ENCODE peak calls at places on chromosomes 7 and 10, in eight cellular contexts. S is mucosa of descending colon, O is RWPE1, T is A549, K is AG10803, L is kidney epithelial cell, Q is choroid plexus epithelial cell, P is lung. W is an unnamed sample.

GRCh38 chr7:51022821-51023220 is 240.1 kb upstream of the GRB10 start:
- DNase-seq in Q (no peak), O (no peak), L (no peak), S (no peak), T (no peak), P (no peak), K (no peak), W (no peak)

GRCh38 chr7:135658564-135658963 is 3.8 kb upstream of the STMP1 start:
- DNase-seq in T (no peak), O (no peak), L (no peak), P (no peak), S (no peak), Q (no peak), K (no peak), W (no peak)

GRCh38 chr7:139121-139520 is 53.2 kb upstream of the FAM20C start:
- DNase-seq in L (no peak), T (no peak), O (no peak), S (no peak), Q (no peak), P (no peak), K (no peak), W (no peak)

GRCh38 chr7:27204851-27205322 is 5.0 kb upstream of the HOXA13 start:
- DNase-seq in O (no peak), P (no peak), L (no peak), K (peak), T (no peak), Q (no peak), S (no peak), W (no peak)

GRCh38 chr7:1663857-1664651 is 6.0 kb upstream of the ELFN1 start:
- DNase-seq in S (peak), O (no peak), Q (no peak), K (no peak), L (no peak), P (no peak), T (no peak), W (no peak)

GRCh38 chr10:61565819-61566560 is 96.7 kb upstream of the CABCOCO1 start:
- DNase-seq in Q (no peak), T (no peak), P (no peak), L (no peak), K (no peak), S (no peak), O (no peak), W (no peak)

GRCh38 chr10:48478469-48478868 is 126.4 kb downstream of the ARHGAP22 start:
- DNase-seq in K (no peak), T (no peak), L (no peak), P (no peak), O (no peak), Q (no peak), S (no peak), W (no peak)

GRCh38 chr7:12674861-12675260 is 12.6 kb upstream of the ARL4A start:
- DNase-seq in L (no peak), Q (peak), S (no peak), O (no peak), T (no peak), P (peak), K (peak), W (peak)

GRCh38 chr7:96638669-96639068 is 71.0 kb downstream of the SEM1 start:
- DNase-seq in L (no peak), S (no peak), T (no peak), O (no peak), Q (no peak), K (no peak), P (no peak), W (no peak)

GRCh38 chr10:80585812-80586211 is 48.1 kb downstream of the SH2D4B start:
- DNase-seq in S (no peak), Q (no peak), L (no peak), K (no peak), O (no peak), T (no peak), P (no peak), W (no peak)

GRCh38 chr7:119908948-119909347 is 364.0 kb upstream of the KCND2 start:
- DNase-seq in Q (no peak), S (no peak), K (no peak), L (no peak), P (no peak), O (no peak), T (no peak), W (no peak)

GRCh38 chr7:29405891-29406290 is 157.7 kb upstream of the PRR15 start:
- DNase-seq in T (no peak), Q (no peak), S (no peak), P (no peak), L (no peak), K (no peak), O (no peak), W (no peak)

GRCh38 chr7:68691261-68692216 is 906.7 kb upstream of the AUTS2 start:
- DNase-seq in S (no peak), T (peak), Q (peak), L (peak), K (peak), O (no peak), P (no peak), W (no peak)

GRCh38 chr7:42222119-42222518 is 14.9 kb downstream of the GLI3 start:
- DNase-seq in P (no peak), S (no peak), O (peak), K (no peak), Q (no peak), L (no peak), T (no peak), W (no peak)

GRCh38 chr10:115572740-115573455 is 479.7 kb downstream of the ATRNL1 start:
- DNase-seq in L (no peak), Q (no peak), O (peak), P (no peak), K (no peak), T (peak), S (no peak), W (no peak)

GRCh38 chr7:32043688-32044087 is 26.5 kb downstream of the PDE1C start:
- DNase-seq in T (peak), P (no peak), L (peak), O (no peak), Q (no peak), S (no peak), K (peak), W (peak)

GRCh38 chr10:35378547-35379210 is 42.4 kb downstream of the CCNY start:
- DNase-seq in L (no peak), T (no peak), S (no peak), K (no peak), O (no peak), Q (peak), P (no peak), W (peak)

GRCh38 chr7:1706721-1707613 is 36.9 kb downstream of the ELFN1 start:
- DNase-seq in P (no peak), S (no peak), L (no peak), O (no peak), K (no peak), Q (no peak), T (no peak), W (no peak)

GRCh38 chr10:94738588-94738987 is 23.9 kb upstream of the CYP2C19 start:
- DNase-seq in S (no peak), L (no peak), K (no peak), O (no peak), Q (no peak), P (no peak), T (no peak), W (no peak)

GRCh38 chr10:100470367-100470766 is 7.6 kb downstream of the WNT8B start:
- DNase-seq in Q (no peak), S (no peak), L (no peak), T (no peak), K (peak), O (peak), P (no peak), W (peak)

GRCh38 chr7:51950811-51951210 is 634.2 kb upstream of the COBL start:
- DNase-seq in P (no peak), Q (peak), K (no peak), S (no peak), L (peak), O (no peak), T (no peak), W (no peak)

GRCh38 chr10:133438711-133439273 is 14.4 kb upstream of the SPRN start:
- DNase-seq in P (peak), L (no peak), K (no peak), T (no peak), S (no peak), O (peak), Q (peak), W (peak)

GRCh38 chr7:30911561-30911969 is at the start of gene AQP1:
- DNase-seq in P (peak), K (peak), O (no peak), Q (peak), S (peak), T (no peak), L (no peak), W (no peak)

GRCh38 chr10:46026106-46026505 is 4.3 kb downstream of the NCOA4 start:
- DNase-seq in Q (no peak), S (no peak), L (no peak), O (no peak), K (peak), T (no peak), P (no peak), W (peak)

GRCh38 chr7:18961997-18962396 is 155.4 kb downstream of the TWIST1 start:
- DNase-seq in Q (peak), P (no peak), K (peak), L (no peak), T (no peak), S (no peak), O (no peak), W (peak)

GRCh38 chr7:150388709-150389531 is 9.8 kb downstream of the ZNF775 start:
- DNase-seq in P (peak), S (peak), Q (peak), T (no peak), K (peak), O (no peak), L (no peak), W (peak)

GRCh38 chr7:72781161-72781560 is 46.8 kb downstream of the TYW1B start:
- DNase-seq in K (no peak), S (no peak), L (no peak), Q (no peak), O (no peak), T (no peak), P (no peak), W (no peak)

GRCh38 chr7:101673315-101673714 is 44.2 kb upstream of the MYL10 start:
- DNase-seq in L (no peak), O (no peak), S (no peak), K (no peak), T (no peak), P (no peak), Q (no peak), W (no peak)

GRCh38 chr10:17229967-17230682 is 2.1 kb downstream of the VIM start:
- DNase-seq in L (no peak), P (peak), S (peak), K (peak), T (peak), Q (peak), O (peak), W (peak)

GRCh38 chr7:711967-712600 is 14.4 kb upstream of the DNAAF5 start:
- DNase-seq in K (no peak), S (no peak), T (no peak), Q (no peak), O (no peak), P (no peak), L (no peak), W (no peak)

GRCh38 chr7:149856-150636 is 42.3 kb upstream of the FAM20C start:
- DNase-seq in P (peak), T (no peak), S (peak), K (peak), O (no peak), Q (no peak), L (no peak), W (no peak)

GRCh38 chr7:41536116-41536515 is 166.8 kb downstream of the INHBA start:
- DNase-seq in L (no peak), Q (no peak), K (no peak), P (no peak), S (no peak), O (no peak), T (no peak), W (no peak)

GRCh38 chr10:97534746-97535367 is 36.1 kb downstream of the UBTD1 start:
- DNase-seq in O (no peak), K (no peak), L (no peak), T (peak), P (no peak), Q (peak), S (no peak), W (peak)
- TF ChIP-seq CTCF in O (no peak), K (peak), L (peak), T (peak), P (no peak), Q (peak), S (no peak), W (peak)

DNA sequence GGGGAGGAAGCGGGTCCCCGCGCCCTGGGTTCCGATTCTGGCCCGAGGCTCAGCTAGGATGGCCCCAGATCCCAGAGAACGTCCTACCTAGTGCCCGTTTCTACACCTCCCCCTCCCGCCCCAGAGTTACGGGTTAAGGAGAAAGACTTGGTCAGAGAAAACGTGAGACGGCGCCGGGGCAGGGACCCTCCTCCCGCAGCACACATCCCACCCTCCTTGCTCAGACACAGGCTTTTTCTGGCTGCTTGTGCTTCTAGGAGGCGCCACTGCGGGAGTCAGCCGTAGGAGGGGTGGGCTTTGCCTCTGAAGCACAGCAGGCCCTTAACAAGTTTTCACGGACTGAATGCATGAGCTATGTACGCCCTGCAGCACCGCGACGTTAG is 104.9 kb upstream of the LEP start:
- DNase-seq in L (no peak), T (peak), S (no peak), Q (no peak), K (no peak), P (no peak), O (no peak), W (no peak)
- TF ChIP-seq CTCF in L (no peak), T (no peak), S (no peak), Q (no peak), K (no peak), P (no peak), O (no peak), W (no peak)

GRCh38 chr10:90321132-90321816 is 536.6 kb downstream of the HTR7 start:
- DNase-seq in S (no peak), O (no peak), Q (peak), K (no peak), L (no peak), P (no peak), T (no peak), W (peak)

GRCh38 chr10:90318659-90319058 is 539.2 kb downstream of the HTR7 start:
- DNase-seq in P (no peak), Q (no peak), S (no peak), K (no peak), O (no peak), T (no peak), L (no peak), W (no peak)

GRCh38 chr10:90314718-90315117 is 543.1 kb downstream of the HTR7 start:
- DNase-seq in T (no peak), K (no peak), O (no peak), Q (no peak), L (no peak), P (no peak), S (no peak), W (no peak)

GRCh38 chr10:90317172-90317571 is 540.7 kb downstream of the HTR7 start:
- DNase-seq in S (no peak), P (no peak), L (no peak), T (no peak), K (no peak), Q (no peak), O (no peak), W (no peak)

GRCh38 chr10:90319188-90319914 is 538.5 kb downstream of the HTR7 start:
- DNase-seq in S (no peak), L (peak), K (peak), P (no peak), O (peak), Q (peak), T (peak), W (peak)
- TF ChIP-seq CTCF in S (no peak), L (no peak), K (no peak), P (no peak), O (no peak), Q (no peak), T (no peak), W (no peak)

DNA sequence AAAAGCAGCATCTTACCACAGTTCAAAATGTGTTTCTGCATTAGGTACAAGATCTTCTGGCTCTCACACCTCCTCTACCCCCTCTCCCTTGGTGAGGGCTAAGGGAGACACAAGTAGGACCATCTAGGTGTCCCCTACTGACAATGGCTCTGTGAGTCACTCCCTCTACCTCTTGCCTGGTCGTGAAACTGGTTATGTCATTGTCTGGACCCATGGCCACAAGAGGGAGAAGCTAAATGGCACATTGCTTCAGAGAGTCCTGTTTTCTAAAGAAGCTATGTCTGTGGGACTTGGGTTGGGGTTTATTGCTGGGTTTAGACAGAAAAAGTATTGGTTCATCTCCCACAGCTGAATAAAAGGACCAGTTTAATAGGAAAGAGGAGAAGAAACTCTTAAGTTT is 4.0 kb upstream of the PLXNA4 start:
- DNase-seq in T (peak), S (no peak), L (no peak), P (no peak), K (no peak), O (no peak), Q (peak), W (no peak)
- TF ChIP-seq CTCF in T (no peak), S (no peak), L (no peak), P (no peak), K (peak), O (no peak), Q (no peak), W (no peak)

GRCh38 chr10:12711344-12711708 is 290.2 kb downstream of the CCDC3 start:
- DNase-seq in Q (no peak), K (no peak), O (no peak), T (no peak), S (no peak), P (no peak), L (no peak), W (no peak)
- TF ChIP-seq CTCF in Q (no peak), K (no peak), O (no peak), T (no peak), S (no peak), P (no peak), L (no peak), W (no peak)

DNA sequence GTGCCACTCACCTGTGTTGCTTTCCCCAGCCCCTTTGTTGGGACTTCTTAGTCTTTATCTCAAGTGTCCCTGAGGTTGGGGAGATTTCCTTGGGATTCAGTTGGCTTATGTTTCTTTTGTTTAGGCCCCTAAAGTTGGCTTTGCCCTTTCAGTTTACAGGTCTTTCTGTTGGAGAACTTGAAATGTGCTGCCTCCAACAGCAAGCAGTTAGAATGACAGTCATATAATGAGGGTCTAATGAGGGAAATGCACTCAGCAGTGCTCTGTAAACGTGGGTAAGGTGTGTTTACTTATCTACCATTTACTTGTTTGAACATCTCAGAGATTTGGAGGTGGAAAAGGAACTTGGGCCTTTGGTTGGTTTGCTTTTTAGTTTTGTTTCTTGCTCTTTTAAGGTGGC is 191.4 kb upstream of the STK17A start:
- DNase-seq in T (no peak), S (no peak), P (no peak), K (no peak), L (no peak), O (no peak), Q (no peak), W (no peak)
- TF ChIP-seq CTCF in T (no peak), S (no peak), P (no peak), K (no peak), L (no peak), O (no peak), Q (no peak), W (no peak)

DNA sequence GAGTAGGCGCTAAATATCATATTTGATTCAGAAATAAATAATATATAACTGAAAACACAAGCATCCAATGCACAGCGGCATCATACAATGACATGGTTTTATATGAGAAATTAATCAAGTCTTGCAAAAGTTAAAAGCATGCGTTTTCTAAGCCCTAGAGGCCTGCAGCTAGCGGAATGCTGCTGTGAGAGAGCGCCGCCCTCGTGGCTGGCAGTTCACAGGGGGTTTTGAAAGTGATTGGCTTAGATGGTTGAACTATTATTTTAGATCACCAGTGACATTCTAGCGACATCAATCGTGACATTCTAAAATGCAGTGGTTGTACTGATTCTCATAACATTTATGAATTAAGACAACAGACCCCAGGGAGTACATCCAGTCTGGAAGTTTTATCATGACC is 235.2 kb upstream of the MGMT start:
- DNase-seq in Q (no peak), K (no peak), L (no peak), S (no peak), P (no peak), O (no peak), T (no peak), W (no peak)
- TF ChIP-seq CTCF in Q (no peak), K (no peak), L (no peak), S (no peak), P (no peak), O (no peak), T (no peak), W (no peak)